ENCODE peak calls at places on chromosomes 5 and 9, in ten cellular contexts. E is NCI-H1417; V is renal cortical epithelial cell; Z is left ventricle myocardium superior; S is cardiac fibroblast; T is WTC11; I is central memory CD4-positive, alpha-beta T cell; O is left colon; U is dermis microvascular lymphatic vessel endothelial cell; F is stimulated activated CD8-positive, alpha-beta memory T cell treated with anti-CD3 and anti-CD28 coated beads, Interleukin-15, amount 100 ng/mL, for 1 hour. Y is an unnamed sample.

GRCh38 chr9:100213730-100214477 is 114.9 kb downstream of the INVS start:
- DNase-seq in E (no peak), V (peak; percentile 64), Z (no peak), S (peak; percentile 13), T (no peak), I (no peak), O (no peak), U (no peak), F (no peak), Y (no peak)

GRCh38 chr5:165076686-165077085 is 1571.3 kb downstream of the MAT2B start:
- DNase-seq in E (no peak), V (no peak), Z (no peak), S (no peak), T (no peak), I (no peak), O (no peak), U (no peak), F (no peak), Y (no peak)

GRCh38 chr9:114116061-114116747 is 17.1 kb upstream of the KIF12 start:
- DNase-seq in E (no peak), V (no peak), Z (peak; percentile 49), S (no peak), T (no peak), I (no peak), O (no peak), U (no peak), F (no peak), Y (no peak)

GRCh38 chr5:32773944-32774343 is 62.8 kb downstream of the NPR3 start:
- DNase-seq in E (no peak), V (no peak), Z (no peak), S (no peak), T (no peak), I (no peak), O (no peak), U (no peak), F (no peak), Y (no peak)

GRCh38 chr9:128211551-128212281 is 8.5 kb downstream of the DNM1 start:
- DNase-seq in E (no peak), V (peak; percentile 86), Z (no peak), S (no peak), T (no peak), I (no peak), O (no peak), U (no peak), F (no peak), Y (no peak)

GRCh38 chr9:111959468-111959941 is 62.9 kb downstream of the UGCG start:
- DNase-seq in E (no peak), V (peak; percentile 100), Z (no peak), S (peak; percentile 79), T (no peak), I (no peak), O (peak; percentile 79), U (no peak), F (no peak), Y (peak; percentile 33)

GRCh38 chr5:145511351-145511750 is 323.8 kb downstream of the PRELID2 start:
- DNase-seq in E (no peak), V (no peak), Z (no peak), S (no peak), T (no peak), I (no peak), O (no peak), U (no peak), F (no peak), Y (no peak)

GRCh38 chr5:155728146-155728856 is 598.7 kb upstream of the SGCD start:
- DNase-seq in E (peak; percentile 47), V (no peak), Z (peak; percentile 85), S (peak; percentile 26), T (peak; percentile 68), I (no peak), O (peak; percentile 39), U (peak; percentile 30), F (no peak), Y (peak; percentile 71)

Y was measured in iPS-NIHi11.